ENCODE peak calls at places on chromosomes 6 and 20, in six cellular contexts. E is GM04504, Y is pulmonary artery endothelial cell, V is NCI-H1105, F is COLO829, I is skeletal muscle cell. O is an unnamed sample.

GRCh38 chr6:119110601-119111548 is 32.4 kb upstream of the FAM184A start:
- DNase-seq in E (no peak), Y (no peak), V (peak), F (peak), I (no peak), O (no peak)

GRCh38 chr6:37783831-37784584 is 35.5 kb upstream of the ZFAND3 start:
- DNase-seq in E (no peak), Y (no peak), V (peak), F (no peak), I (no peak), O (peak)

GRCh38 chr6:38209291-38209865 is 389.9 kb downstream of the ZFAND3 start:
- DNase-seq in E (no peak), Y (no peak), V (no peak), F (no peak), I (no peak), O (no peak)

GRCh38 chr6:137832110-137832509 is 34.9 kb upstream of the TNFAIP3 start:
- DNase-seq in E (peak), Y (no peak), V (no peak), F (peak), I (peak), O (no peak)

GRCh38 chr20:63082308-63082938 is 75.7 kb upstream of the BHLHE23 start:
- DNase-seq in E (peak), Y (no peak), V (no peak), F (peak), I (no peak), O (no peak)

GRCh38 chr6:44004625-44005506 is 122.4 kb downstream of the MRPL14 start:
- DNase-seq in E (no peak), Y (no peak), V (no peak), F (peak), I (no peak), O (no peak)

GRCh38 chr6:7140631-7141366 is 33.0 kb downstream of the RREB1 start:
- DNase-seq in E (peak), Y (peak), V (peak), F (peak), I (no peak), O (peak)

GRCh38 chr6:39367661-39368060 is 45.2 kb upstream of the KCNK16 start:
- DNase-seq in E (no peak), Y (no peak), V (no peak), F (no peak), I (no peak), O (no peak)

GRCh38 chr6:28884423-28885148 is 39.2 kb downstream of the TRIM27 start:
- DNase-seq in E (no peak), Y (no peak), V (no peak), F (no peak), I (no peak), O (no peak)

GRCh38 chr20:8082025-8082424 is 50.0 kb upstream of the PLCB1 start:
- DNase-seq in E (no peak), Y (no peak), V (no peak), F (peak), I (no peak), O (no peak)

GRCh38 chr6:164200071-164200470 is 785.6 kb downstream of the QKI start:
- DNase-seq in E (no peak), Y (no peak), V (no peak), F (peak), I (no peak), O (no peak)

GRCh38 chr6:162845972-162846371 is 118.2 kb downstream of the PACRG start:
- DNase-seq in E (no peak), Y (no peak), V (no peak), F (no peak), I (no peak), O (no peak)

GRCh38 chr6:34919651-34920050 is 30.6 kb downstream of the ANKS1A start:
- DNase-seq in E (no peak), Y (peak), V (no peak), F (no peak), I (peak), O (no peak)